ENCODE peak calls at places on chromosomes 3 and 15, in four cellular contexts. G is HEK293T, S is K562, R is HepG2. J is an unnamed sample.

GRCh38 chr15:69972436-69972835 is 125.3 kb downstream of the TLE3 start:
- DNase-seq in R (no peak), S (no peak), G (no peak), J (no peak)

GRCh38 chr3:160038862-160039562 is 50.4 kb downstream of the IL12A start:
- DNase-seq in G (peak), S (no peak), R (no peak), J (no peak)

GRCh38 chr3:136994772-136995516 is 37.2 kb downstream of the IL20RB start:
- DNase-seq in G (no peak), R (no peak), S (no peak), J (no peak)

GRCh38 chr3:110814170-110815007 is 257.2 kb upstream of the NECTIN3 start:
- DNase-seq in G (no peak), S (no peak), R (no peak), J (peak)

GRCh38 chr15:64870350-64870749 is 28.6 kb downstream of the PLEKHO2 start:
- DNase-seq in G (no peak), R (no peak), S (no peak), J (no peak)

GRCh38 chr3:78116874-78117273 is 1077.0 kb downstream of the ROBO2 start:
- DNase-seq in R (no peak), G (no peak), S (no peak), J (no peak)

GRCh38 chr3:73098026-73098425 is 36.6 kb downstream of the EBLN2 start:
- DNase-seq in R (no peak), G (no peak), S (no peak), J (no peak)

GRCh38 chr15:33908396-33908795 is 59.9 kb upstream of the CHRM5 start:
- DNase-seq in S (no peak), R (no peak), G (no peak), J (no peak)

GRCh38 chr3:164641071-164641470 is 437.2 kb downstream of the SI start:
- DNase-seq in R (no peak), S (no peak), G (no peak), J (no peak)

GRCh38 chr3:131386429-131386926 is 4.9 kb downstream of the NUDT16 start:
- DNase-seq in G (no peak), S (no peak), R (no peak), J (no peak)

GRCh38 chr3:170426240-170426797 is 7.7 kb downstream of the CLDN11 start:
- DNase-seq in R (no peak), G (no peak), S (no peak), J (no peak)

GRCh38 chr3:125481786-125482185 is 38.2 kb downstream of the SNX4 start:
- DNase-seq in R (no peak), G (no peak), S (no peak), J (no peak)

GRCh38 chr3:126545544-126545943 is 13.2 kb downstream of the C3orf22 start:
- DNase-seq in R (no peak), G (no peak), S (no peak), J (no peak)

GRCh38 chr3:61627768-61628185 is 66.4 kb downstream of the PTPRG start:
- DNase-seq in R (peak), S (no peak), G (no peak), J (no peak)

GRCh38 chr3:24640330-24640877 is 145.8 kb upstream of the THRB start:
- DNase-seq in R (peak), G (peak), S (no peak), J (no peak)

GRCh38 chr15:29291067-29291466 is 21.4 kb upstream of the NSMCE3 start:
- DNase-seq in G (no peak), R (no peak), S (no peak), J (no peak)

GRCh38 chr3:124119056-124119721 is 127.3 kb upstream of the ROPN1 start:
- DNase-seq in S (no peak), R (no peak), G (no peak), J (no peak)

GRCh38 chr3:88221726-88222125 is 72.0 kb downstream of the C3orf38 start:
- DNase-seq in R (no peak), G (no peak), S (no peak), J (no peak)

GRCh38 chr3:45781271-45781670 is 15.1 kb downstream of the SLC6A20 start:
- DNase-seq in G (no peak), S (no peak), R (no peak), J (no peak)

GRCh38 chr3:83039422-83039821 is 1278.0 kb upstream of the GBE1 start:
- DNase-seq in S (no peak), R (no peak), G (peak), J (no peak)

GRCh38 chr3:129625071-129625874 is 18.8 kb upstream of the PLXND1 start:
- DNase-seq in R (no peak), G (peak), S (no peak), J (no peak)

DNA sequence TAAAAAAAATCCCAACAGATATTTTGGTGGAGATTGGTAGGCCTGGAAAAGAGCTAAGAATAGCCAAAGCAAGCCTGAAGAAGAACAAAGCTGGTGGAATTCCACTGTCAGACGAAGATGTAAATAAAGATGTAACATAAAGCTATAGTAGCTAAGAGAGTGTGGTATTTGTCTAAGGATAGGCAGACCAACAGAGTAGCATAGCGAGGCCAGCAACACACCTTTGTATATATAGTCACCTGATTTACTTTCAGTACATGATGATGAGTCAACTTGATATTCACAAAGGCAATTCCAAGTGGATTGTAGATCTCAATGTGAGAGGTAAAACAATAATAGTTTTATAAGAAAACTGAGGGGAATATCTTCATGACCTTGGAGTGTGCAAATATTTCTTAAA is 53.6 kb upstream of the SYN2 start:
- DNase-seq in R (no peak), G (no peak), S (no peak), J (no peak)
- TF ChIP-seq BHLHE40 in R (no peak), G (no peak), S (no peak), J (no peak)

DNA sequence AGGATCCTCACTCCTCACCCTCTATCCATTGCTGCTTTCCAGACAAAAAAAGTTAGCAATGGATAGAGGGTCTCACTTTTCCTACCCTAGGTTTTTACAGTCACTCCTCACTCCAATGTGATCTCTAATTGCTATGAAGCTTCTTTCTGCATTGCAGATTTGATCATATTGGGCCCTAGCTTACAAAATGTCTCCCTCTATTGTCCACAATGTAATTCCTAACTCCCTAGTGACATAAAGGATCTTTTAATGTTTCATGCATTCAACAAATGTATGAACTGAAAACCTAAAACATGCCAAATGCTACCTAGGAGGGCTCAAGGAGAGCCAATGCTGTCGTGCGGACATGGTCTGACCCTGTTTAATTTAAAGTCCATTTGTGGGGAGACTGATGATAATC is 234.8 kb downstream of the CADM2 start:
- DNase-seq in S (no peak), R (no peak), G (no peak), J (no peak)
- TF ChIP-seq FOXM1 in S (no peak), R (no peak), G (no peak), J (no peak)

DNA sequence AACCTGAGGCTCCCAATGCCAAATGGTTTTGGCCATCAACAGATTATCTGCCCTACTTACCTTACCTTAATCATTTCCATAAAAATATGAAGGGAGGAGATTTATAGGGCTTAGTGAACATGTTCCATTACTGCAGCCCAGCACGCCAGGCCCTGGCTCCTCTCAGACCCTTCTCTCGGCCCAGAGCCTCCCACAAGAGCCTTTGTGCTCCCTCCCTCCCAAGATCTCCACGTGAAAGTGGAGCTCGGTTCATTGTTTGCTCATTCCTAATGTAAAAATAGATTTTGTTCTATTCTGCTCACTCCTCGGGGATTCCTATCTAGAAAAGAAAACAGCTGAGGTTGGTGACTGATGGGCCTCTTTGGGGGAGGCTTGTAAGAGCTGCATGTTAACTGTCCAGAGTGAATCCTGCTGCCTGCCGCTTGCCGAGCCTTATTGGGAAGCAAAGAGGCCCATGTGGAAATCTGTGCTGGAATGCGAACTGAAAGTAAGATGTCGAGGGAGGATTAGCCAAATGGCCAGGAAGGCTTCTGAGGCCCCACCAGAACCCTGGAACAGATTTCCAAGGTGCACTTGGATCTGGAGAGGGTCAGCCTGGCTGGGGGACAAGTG is 267.2 kb downstream of the LRTM1 start:
- DNase-seq in R (no peak), S (no peak), G (no peak), J (no peak)
- TF ChIP-seq BHLHE40 in R (no peak), S (no peak), G (no peak), J (no peak)

GRCh38 chr3:86948840-86949239 is 42.1 kb downstream of the VGLL3 start:
- DNase-seq in R (no peak), S (no peak), G (no peak), J (no peak)
- TF ChIP-seq FOXM1 in R (no peak), S (no peak), G (no peak), J (no peak)

GRCh38 chr3:139944256-139944910 is 9.4 kb downstream of the CLSTN2 start:
- DNase-seq in R (no peak), S (no peak), G (no peak), J (no peak)
- TF ChIP-seq BHLHE40 in R (no peak), S (no peak), G (no peak), J (no peak)

J was measured in GM12878.